ENCODE peak calls at places on chromosomes 16 and 17, in four cellular contexts. B is gastrocnemius medialis; K is CD4-positive, CD25-positive, alpha-beta regulatory T cell; H is A673. A is an unnamed sample. For H3K4me1, the result is how much of the 10 kb centered on the place peaks cover.

GRCh38 chr17:61568219-61569072 is 22.6 kb downstream of the NACA2 start:
- DNase-seq in B (no peak), K (no peak), H (no peak), A (no peak)

GRCh38 chr16:84004442-84004841 is 36.4 kb downstream of the NECAB2 start:
- DNase-seq in B (no peak), K (no peak), H (no peak), A (no peak)

GRCh38 chr17:16459271-16459670 is 32.7 kb downstream of the LRRC75A start:
- DNase-seq in B (no peak), K (no peak), H (no peak), A (no peak)

GRCh38 chr16:66751135-66751991 is at the start of gene DYNC1LI2:
- DNase-seq in B (peak), K (peak), H (peak), A (peak)

GRCh38 chr16:56862776-56863175 is 2.2 kb upstream of the SLC12A3 start:
- DNase-seq in B (no peak), K (no peak), H (no peak), A (no peak)

GRCh38 chr16:85286066-85286712 is 173.9 kb upstream of the CIBAR2 start:
- DNase-seq in B (peak), K (no peak), H (no peak), A (no peak)

GRCh38 chr16:70777973-70778406 is 23.0 kb downstream of the VAC14 start:
- DNase-seq in B (no peak), K (no peak), H (peak), A (no peak)

GRCh38 chr16:8878523-8878911 is 3.6 kb upstream of the LITAFD start:
- DNase-seq in B (no peak), K (no peak), H (no peak), A (no peak)

GRCh38 chr16:6249863-6250262 is 1082.8 kb upstream of the RBFOX1 start:
- DNase-seq in B (no peak), K (no peak), H (no peak), A (no peak)

GRCh38 chr17:81298991-81299733 is 4.1 kb upstream of the SLC38A10 start:
- DNase-seq in B (no peak), K (no peak), H (no peak), A (no peak)

GRCh38 chr16:75061677-75062076 is 54.9 kb downstream of the LDHD start:
- DNase-seq in B (no peak), K (no peak), H (no peak), A (no peak)
- H3K4me1 ChIP-seq in B (half or more), K (under half), H (under half), A (under half)

GRCh38 chr16:72786606-72787005 is 261.3 kb downstream of the ZFHX3 start:
- DNase-seq in B (no peak), K (no peak), H (no peak), A (no peak)

GRCh38 chr16:72787519-72788268 is 260.2 kb downstream of the ZFHX3 start:
- DNase-seq in B (peak), K (peak), H (peak), A (peak)

GRCh38 chr16:72785886-72786285 is 262.0 kb downstream of the ZFHX3 start:
- DNase-seq in B (no peak), K (no peak), H (no peak), A (no peak)

GRCh38 chr16:72788269-72788809 is 259.6 kb downstream of the ZFHX3 start:
- DNase-seq in B (no peak), K (no peak), H (no peak), A (peak)

GRCh38 chr16:72787130-72787518 is 260.8 kb downstream of the ZFHX3 start:
- DNase-seq in B (no peak), K (no peak), H (no peak), A (no peak)
- H3K27ac ChIP-seq in B (peak), K (no peak), H (no peak), A (no peak)

GRCh38 chr16:7405166-7405565 is 72.5 kb downstream of the RBFOX1 start:
- DNase-seq in B (peak), K (no peak), H (peak), A (no peak)
- H3K4me1 ChIP-seq in B (half or more), K (under half), H (under half), A (under half)

GRCh38 chr17:46038414-46038813 is 39.4 kb downstream of the STH start:
- DNase-seq in B (no peak), K (no peak), H (no peak), A (no peak)

GRCh38 chr17:46042248-46042647 is 43.2 kb downstream of the STH start:
- DNase-seq in B (no peak), K (no peak), H (no peak), A (no peak)

GRCh38 chr17:46038937-46039336 is 39.9 kb downstream of the STH start:
- DNase-seq in B (no peak), K (no peak), H (no peak), A (no peak)

GRCh38 chr17:46037722-46038255 is 38.7 kb downstream of the STH start:
- DNase-seq in B (no peak), K (no peak), H (no peak), A (no peak)

GRCh38 chr17:46039592-46040186 is 40.6 kb downstream of the STH start:
- DNase-seq in B (peak), K (no peak), H (no peak), A (no peak)
- H3K27ac ChIP-seq in B (peak), K (no peak), H (no peak), A (no peak)

DNA sequence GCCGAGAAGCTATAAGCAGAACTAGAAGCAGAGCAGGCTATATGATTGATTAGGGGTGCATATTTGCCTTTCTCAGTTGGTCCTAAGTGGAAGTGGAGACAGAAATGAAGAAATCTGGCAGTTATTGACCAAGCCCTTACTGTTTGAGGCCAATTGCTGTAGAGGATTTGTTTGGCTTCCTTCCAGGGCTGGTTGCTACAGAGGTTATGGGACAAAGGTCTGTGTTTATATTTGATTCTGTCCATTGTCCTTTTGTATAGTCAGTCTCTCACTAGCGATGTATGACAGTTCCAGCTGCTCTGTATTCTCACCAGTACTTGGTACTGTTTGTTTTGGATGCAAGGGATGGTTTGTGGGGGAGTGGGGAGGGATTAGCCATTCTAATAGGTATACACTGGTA is 7.3 kb upstream of the ALOX15 start:
- DNase-seq in B (no peak), K (no peak), H (no peak), A (no peak)
- H3K4me1 ChIP-seq in B (under half), K (under half), H (under half), A (under half)